ENCODE peak calls at places on chromosomes 6 and 20, in seven cellular contexts. J is body of pancreas, I is transverse colon, D is AG10803, Q is pancreas, O is heart left ventricle, L is heart right ventricle. E is an unnamed sample.

GRCh38 chr20:33490023-33490933 is at the start of gene CBFA2T2:
- DNase-seq in D (peak; percentile 67), L (peak; percentile 69), O (peak; percentile 81), I (peak; percentile 65), Q (peak; percentile 60), J (no peak), E (peak; percentile 45)

GRCh38 chr6:37137201-37137880 is 32.6 kb upstream of the PIM1 start:
- DNase-seq in J (no peak), O (peak; percentile 33), D (peak; percentile 98), Q (no peak), I (no peak), L (no peak), E (peak; percentile 99)

GRCh38 chr6:91099501-91099900 is 512.6 kb upstream of the MAP3K7 start:
- DNase-seq in O (no peak), J (no peak), L (no peak), I (no peak), Q (no peak), D (no peak), E (no peak)

GRCh38 chr6:139981810-139982550 is 607.5 kb upstream of the CITED2 start:
- DNase-seq in D (peak; percentile 61), L (no peak), Q (no peak), I (peak; percentile 20), J (no peak), O (peak; percentile 26), E (peak; percentile 46)

GRCh38 chr6:45685076-45685475 is 307.3 kb upstream of the SUPT3H start:
- DNase-seq in O (no peak), D (no peak), J (no peak), L (no peak), I (no peak), Q (no peak), E (no peak)

GRCh38 chr6:129889580-129889979 is 28.5 kb upstream of the TMEM244 start:
- DNase-seq in O (no peak), Q (no peak), L (no peak), I (no peak), J (no peak), D (peak; percentile 74), E (peak; percentile 84)

GRCh38 chr6:139635401-139636130 is 261.1 kb upstream of the CITED2 start:
- DNase-seq in L (no peak), J (no peak), D (no peak), O (no peak), Q (no peak), I (no peak), E (no peak)

GRCh38 chr20:47102629-47103028 is 208.0 kb downstream of the EYA2 start:
- DNase-seq in D (peak; percentile 38), Q (no peak), L (no peak), I (no peak), O (peak; percentile 51), J (no peak), E (no peak)

GRCh38 chr20:2402271-2402980 is 21.7 kb downstream of the TGM6 start:
- DNase-seq in O (no peak), D (peak; percentile 71), L (no peak), I (no peak), J (no peak), Q (no peak), E (peak; percentile 35)

GRCh38 chr6:170224694-170225660 is 65.9 kb downstream of the DLL1 start:
- DNase-seq in I (no peak), J (peak; percentile 81), L (no peak), Q (peak; percentile 94), O (peak; percentile 14), D (no peak), E (peak; percentile 72)

GRCh38 chr20:4247898-4248858 is 232.8 kb upstream of the RNF24 start:
- DNase-seq in D (no peak), Q (no peak), I (no peak), O (no peak), J (no peak), L (no peak), E (no peak)

GRCh38 chr6:139249387-139249786 is 42.4 kb downstream of the TXLNB start:
- DNase-seq in L (no peak), O (no peak), J (no peak), I (no peak), Q (no peak), D (no peak), E (no peak)

GRCh38 chr6:163630096-163630495 is 215.6 kb downstream of the QKI start:
- DNase-seq in J (no peak), I (no peak), D (no peak), Q (no peak), O (no peak), L (no peak), E (no peak)

GRCh38 chr6:132395015-132395597 is 6.2 kb downstream of the MOXD1 start:
- DNase-seq in J (no peak), D (no peak), L (no peak), I (no peak), O (no peak), Q (no peak), E (no peak)

GRCh38 chr20:44773070-44773829 is 27.6 kb downstream of the KCNK15 start:
- DNase-seq in J (no peak), D (no peak), Q (no peak), L (no peak), O (no peak), I (no peak), E (no peak)

GRCh38 chr6:137699036-137699683 is 167.9 kb upstream of the TNFAIP3 start:
- DNase-seq in L (no peak), J (no peak), I (no peak), O (peak; percentile 46), D (no peak), Q (no peak), E (no peak)

GRCh38 chr20:19737025-19737424 is 21.0 kb upstream of the RIN2 start:
- DNase-seq in D (peak; percentile 76), O (no peak), Q (no peak), L (no peak), J (no peak), I (peak; percentile 41), E (peak; percentile 31)

GRCh38 chr6:101689156-101689555 is 295.6 kb downstream of the GRIK2 start:
- DNase-seq in Q (no peak), D (no peak), I (no peak), J (no peak), O (no peak), L (no peak), E (no peak)

GRCh38 chr6:75396005-75396800 is 97.4 kb downstream of the FILIP1 start:
- DNase-seq in D (peak; percentile 30), Q (no peak), J (no peak), O (no peak), I (no peak), L (no peak), E (no peak)

GRCh38 chr6:118882314-118882905 is 11.5 kb upstream of the ASF1A start:
- DNase-seq in I (no peak), J (no peak), Q (no peak), D (no peak), L (no peak), O (no peak), E (no peak)

GRCh38 chr6:35265523-35265922 is 6.0 kb downstream of the ZNF76 start:
- DNase-seq in Q (no peak), L (no peak), I (no peak), J (no peak), D (no peak), O (no peak), E (no peak)

GRCh38 chr6:35267897-35268296 is 8.4 kb downstream of the ZNF76 start:
- DNase-seq in J (no peak), Q (no peak), I (no peak), O (no peak), D (no peak), L (no peak), E (no peak)

GRCh38 chr6:35262596-35262995 is 3.1 kb downstream of the ZNF76 start:
- DNase-seq in I (no peak), Q (no peak), O (no peak), J (no peak), D (peak; percentile 62), L (no peak), E (no peak)

GRCh38 chr6:35267446-35267845 is 7.9 kb downstream of the ZNF76 start:
- DNase-seq in D (no peak), L (no peak), I (no peak), O (no peak), Q (no peak), J (no peak), E (no peak)

GRCh38 chr6:35264550-35265274 is 5.2 kb downstream of the ZNF76 start:
- DNase-seq in L (no peak), I (no peak), O (no peak), D (no peak), J (no peak), Q (no peak), E (no peak)
- H3K4me3 ChIP-seq in L (no peak overlapping the region), I (no peak overlapping the region), O (no peak overlapping the region), D (no peak overlapping the region), J (no peak overlapping the region), Q (no peak overlapping the region), E (no peak overlapping the region)

DNA sequence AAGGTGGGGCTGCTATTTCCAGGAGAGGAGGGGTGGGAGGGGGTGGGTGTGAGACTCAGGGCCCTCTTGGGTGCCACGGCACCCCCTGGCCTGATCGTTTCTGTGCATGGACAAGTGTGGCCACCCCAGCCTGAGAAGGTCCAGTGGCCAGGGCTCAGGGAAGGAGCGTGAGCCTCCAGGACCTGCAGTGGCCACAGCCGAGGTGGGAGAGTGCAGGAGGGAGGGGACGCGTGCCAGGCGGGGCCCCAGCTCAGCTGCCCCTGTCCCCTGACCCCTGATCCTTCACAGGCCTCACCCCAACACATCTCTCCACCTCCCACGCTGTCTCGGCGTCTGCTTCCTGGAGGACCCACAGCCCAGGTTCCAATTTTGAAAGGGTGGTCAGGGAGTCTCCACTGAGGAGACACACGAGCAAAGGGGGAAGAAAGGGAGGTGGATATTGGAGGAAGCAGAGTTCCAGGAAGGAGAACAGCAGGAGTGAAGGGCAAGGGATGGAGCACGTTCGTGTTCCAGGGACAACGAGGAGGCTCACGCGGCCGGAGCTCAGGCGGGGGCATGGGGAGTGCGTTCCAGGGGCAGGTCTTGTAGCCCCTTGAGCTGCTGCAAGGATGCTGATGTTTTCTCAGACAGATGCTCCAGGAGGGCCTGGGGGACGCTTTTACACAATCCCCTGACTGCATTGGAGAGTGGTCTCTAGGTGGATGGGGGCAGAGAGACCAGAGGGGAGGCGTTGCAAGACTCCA is 4.2 kb upstream of the HRH3 start:
- DNase-seq in I (no peak), L (no peak), Q (no peak), O (no peak), D (no peak), J (no peak), E (no peak)
- H3K4me3 ChIP-seq in I (no peak overlapping the region), L (no peak overlapping the region), Q (no peak overlapping the region), O (no peak overlapping the region), D (no peak overlapping the region), J (no peak overlapping the region), E (no peak overlapping the region)

GRCh38 chr6:143457563-143458359 is 7.2 kb downstream of the PEX3 start:
- DNase-seq in J (no peak), D (peak; percentile 15), O (no peak), I (no peak), L (no peak), Q (no peak), E (peak; percentile 50)
- H3K4me3 ChIP-seq in J (no peak overlapping the region), D (no peak overlapping the region), O (no peak overlapping the region), I (no peak overlapping the region), L (no peak overlapping the region), Q (no peak overlapping the region), E (no peak overlapping the region)

GRCh38 chr6:127457444-127458064 is 1.6 kb downstream of the KIAA0408 start:
- DNase-seq in J (no peak), D (peak; percentile 84), L (no peak), Q (no peak), I (no peak), O (no peak), E (peak; percentile 80)
- H3K4me3 ChIP-seq in J (no peak overlapping the region), D (no peak overlapping the region), L (no peak overlapping the region), Q (no peak overlapping the region), I (peak overlapping the region; percentile 15), O (no peak overlapping the region), E (no peak overlapping the region)

GRCh38 chr6:151070666-151071065 is 169.1 kb upstream of the AKAP12 start:
- DNase-seq in O (no peak), J (no peak), Q (no peak), D (peak; percentile 60), L (no peak), I (no peak), E (peak; percentile 87)
- H3K4me3 ChIP-seq in O (no peak overlapping the region), J (no peak overlapping the region), Q (no peak overlapping the region), D (peak overlapping the region; percentile 20), L (no peak overlapping the region), I (peak overlapping the region; percentile 10), E (no peak overlapping the region)